ENCODE peak calls at places on chromosome 15, in five cellular contexts. D is WERI-Rb-1, Q is fibroblast of pulmonary artery, B is coronary artery, X is HFF-Myc. C is an unnamed sample.

GRCh38 chr15:89845305-89845893 is 30.7 kb upstream of the ANPEP start:
- DNase-seq in D (no peak), Q (peak), B (no peak), X (peak), C (no peak)

GRCh38 chr15:85044251-85044853 is 62.7 kb downstream of the PDE8A start:
- DNase-seq in D (peak), Q (peak), B (no peak), X (peak), C (no peak)

GRCh38 chr15:90022345-90022744 is 21.2 kb downstream of the ZNF710 start:
- DNase-seq in D (no peak), Q (no peak), B (no peak), X (no peak), C (no peak)

GRCh38 chr15:70835826-70836225 is 18.1 kb downstream of the LARP6 start:
- DNase-seq in D (no peak), Q (no peak), B (no peak), X (no peak), C (no peak)

GRCh38 chr15:44427756-44428724 is 611 bp downstream of the CTDSPL2 start:
- DNase-seq in D (no peak), Q (peak), B (no peak), X (no peak), C (no peak)

GRCh38 chr15:38890194-38890593 is 325.6 kb upstream of the RASGRP1 start:
- DNase-seq in D (no peak), Q (no peak), B (no peak), X (no peak), C (no peak)

GRCh38 chr15:79091204-79091867 is 756 bp upstream of the RASGRF1 start:
- DNase-seq in D (peak), Q (no peak), B (peak), X (no peak), C (peak)

GRCh38 chr15:89999676-90000174 is 1.4 kb upstream of the ZNF710 start:
- DNase-seq in D (peak), Q (no peak), B (no peak), X (no peak), C (no peak)

GRCh38 chr15:33871911-33872760 is 96.2 kb upstream of the CHRM5 start:
- DNase-seq in D (no peak), Q (peak), B (no peak), X (no peak), C (no peak)

GRCh38 chr15:87031545-87032230 is 952.0 kb downstream of the AGBL1 start:
- DNase-seq in D (no peak), Q (no peak), B (no peak), X (no peak), C (no peak)

GRCh38 chr15:50953302-50953701 is 44.8 kb downstream of the AP4E1 start:
- DNase-seq in D (no peak), Q (peak), B (no peak), X (no peak), C (no peak)

GRCh38 chr15:59886476-59886875 is 117.6 kb upstream of the FOXB1 start:
- DNase-seq in D (no peak), Q (no peak), B (no peak), X (no peak), C (no peak)

GRCh38 chr15:84081391-84082168 is 154.0 kb upstream of the GOLGA6L4 start:
- DNase-seq in D (no peak), Q (peak), B (no peak), X (no peak), C (no peak)

GRCh38 chr15:74552761-74553441 is 11.9 kb downstream of the ARID3B start:
- DNase-seq in D (no peak), Q (no peak), B (no peak), X (no peak), C (no peak)

GRCh38 chr15:38652998-38653397 is 88.4 kb upstream of the RASGRP1 start:
- DNase-seq in D (peak), Q (no peak), B (no peak), X (no peak), C (no peak)

GRCh38 chr15:38207591-38207990 is 45.0 kb upstream of the SPRED1 start:
- DNase-seq in D (no peak), Q (no peak), B (no peak), X (no peak), C (no peak)

GRCh38 chr15:50024183-50024795 is 94.7 kb downstream of the ATP8B4 start:
- DNase-seq in D (no peak), Q (no peak), B (no peak), X (peak), C (no peak)

GRCh38 chr15:83396071-83396470 is 51.1 kb upstream of the SH3GL3 start:
- DNase-seq in D (no peak), Q (no peak), B (no peak), X (no peak), C (no peak)

GRCh38 chr15:99704444-99704838 is 28.8 kb downstream of the LYSMD4 start:
- DNase-seq in D (no peak), Q (peak), B (no peak), X (peak), C (no peak)

GRCh38 chr15:83971967-83972366 is 263.6 kb upstream of the GOLGA6L4 start:
- DNase-seq in D (no peak), Q (no peak), B (no peak), X (peak), C (no peak)

GRCh38 chr15:45855907-45856579 is 221.2 kb downstream of the SQOR start:
- DNase-seq in D (no peak), Q (no peak), B (no peak), X (no peak), C (no peak)

GRCh38 chr15:53978248-53978906 is at the start of gene UNC13C:
- DNase-seq in D (peak), Q (no peak), B (no peak), X (no peak), C (peak)

GRCh38 chr15:70245932-70246622 is 148.4 kb upstream of the TLE3 start:
- DNase-seq in D (no peak), Q (peak), B (no peak), X (no peak), C (no peak)

GRCh38 chr15:92244703-92245102 is 149.0 kb upstream of the ST8SIA2 start:
- DNase-seq in D (peak), Q (no peak), B (no peak), X (no peak), C (no peak)

GRCh38 chr15:63490345-63491034 is 13.9 kb upstream of the USP3 start:
- DNase-seq in D (peak), Q (no peak), B (no peak), X (no peak), C (no peak)

GRCh38 chr15:52683585-52683984 is 4.4 kb upstream of the ATOSA start:
- DNase-seq in D (no peak), Q (no peak), B (no peak), X (no peak), C (no peak)

GRCh38 chr15:71572452-71573053 is 237.8 kb upstream of the NR2E3 start:
- DNase-seq in D (no peak), Q (peak), B (no peak), X (no peak), C (no peak)

GRCh38 chr15:63059573-63060216 is 17.1 kb downstream of the TPM1 start:
- DNase-seq in D (no peak), Q (no peak), B (no peak), X (no peak), C (no peak)

GRCh38 chr15:60858511-60859085 is 370.5 kb downstream of the RORA start:
- DNase-seq in D (no peak), Q (no peak), B (no peak), X (no peak), C (no peak)

DNA sequence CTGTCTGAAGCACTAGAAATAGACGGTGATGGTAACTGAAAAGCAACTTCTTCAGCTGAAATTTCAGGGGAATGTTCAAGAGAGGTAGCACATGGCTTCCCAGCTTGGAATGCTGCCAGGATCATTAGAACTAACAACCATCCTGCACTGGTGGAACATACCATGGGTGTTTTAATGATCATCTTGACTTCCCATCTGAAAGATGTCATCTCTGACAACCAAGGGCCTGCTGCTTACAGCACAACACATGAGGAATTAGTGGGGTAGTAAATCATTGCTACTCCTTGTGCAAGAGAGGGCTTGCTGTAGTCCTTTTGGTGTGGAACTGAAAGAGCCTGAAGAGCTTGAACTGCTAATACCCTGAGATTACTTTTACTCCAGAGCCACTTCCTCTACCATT is 853.7 kb downstream of the MCTP2 start:
- DNase-seq in D (no peak), Q (no peak), B (no peak), X (peak), C (no peak)
- TF ChIP-seq CTCF in D (no peak), Q (no peak), B (no peak), X (no peak), C (no peak)

DNA sequence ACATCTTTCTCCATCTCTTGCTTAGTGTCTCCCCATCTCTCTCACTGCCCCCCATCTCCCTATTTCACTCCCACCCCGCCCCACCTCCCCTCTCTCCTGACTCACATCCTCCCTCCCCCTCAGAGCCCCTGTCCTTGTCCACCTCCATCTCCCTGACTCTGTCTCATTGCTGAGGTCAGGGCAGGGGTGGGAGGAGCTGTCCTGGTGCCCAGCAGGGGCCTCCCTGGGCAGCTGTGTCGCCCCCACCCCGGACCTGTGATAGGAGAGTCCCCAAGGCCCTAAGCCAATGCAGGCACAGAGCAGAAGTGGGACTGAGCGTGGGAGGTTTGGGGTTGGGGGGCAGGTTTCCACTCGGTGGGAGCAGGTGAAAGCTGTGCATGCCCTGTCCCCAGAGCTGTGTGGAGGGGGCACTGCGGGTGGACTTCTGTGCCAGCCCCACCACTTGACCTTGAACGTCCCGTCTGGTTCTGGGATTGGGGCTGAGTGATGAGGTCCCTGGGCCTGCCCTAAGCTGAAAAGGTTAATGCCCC is 210.8 kb downstream of the TBC1D2B start:
- DNase-seq in D (no peak), Q (no peak), B (peak), X (no peak), C (no peak)
- TF ChIP-seq CTCF in D (no peak), Q (no peak), B (no peak), X (no peak), C (no peak)

GRCh38 chr15:58077427-58077826 is 11.9 kb upstream of the ALDH1A2 start:
- DNase-seq in D (no peak), Q (peak), B (no peak), X (no peak), C (no peak)
- TF ChIP-seq CTCF in D (peak), Q (peak), B (no peak), X (no peak), C (no peak)

DNA sequence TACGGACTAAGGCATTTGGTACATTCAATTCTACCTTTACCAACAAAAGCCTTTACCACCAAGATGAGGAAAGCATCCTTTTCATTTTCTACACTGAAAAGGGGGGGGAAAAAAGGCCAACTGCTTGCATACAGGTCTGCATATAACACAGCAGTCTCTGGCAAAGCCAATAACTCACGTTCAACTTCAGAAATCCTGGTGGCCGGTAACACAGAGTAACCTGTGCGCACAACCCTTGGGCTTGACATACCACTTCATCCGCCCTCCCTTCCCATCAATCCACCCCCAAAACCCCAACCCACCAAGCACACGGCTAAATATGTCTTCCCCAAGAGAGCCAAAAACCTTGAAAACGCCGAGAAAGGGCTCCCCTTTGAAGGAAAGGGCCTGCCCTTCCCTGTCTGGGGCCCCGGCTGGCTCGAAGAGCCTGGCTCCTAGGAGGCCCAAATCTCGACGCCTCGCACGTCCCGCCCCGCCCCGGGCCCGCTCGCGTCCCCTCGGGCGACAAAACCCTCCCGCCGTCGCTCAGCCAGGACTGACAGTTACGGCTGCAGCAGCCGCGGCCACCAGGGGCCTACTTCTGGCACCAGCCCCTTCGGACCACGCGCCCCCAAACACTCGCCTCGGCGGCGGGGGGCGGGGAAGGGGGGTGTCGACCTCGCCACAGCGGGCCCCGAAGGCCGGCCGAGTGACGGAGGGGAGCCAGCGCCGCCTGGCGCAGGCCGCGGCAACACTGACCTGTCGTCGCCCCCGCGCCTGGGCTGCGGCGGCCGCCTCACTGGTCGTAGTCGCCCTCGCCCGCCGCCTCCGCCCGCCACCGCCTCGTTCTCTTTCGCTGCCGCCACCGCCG is 848 bp downstream of the UBE3A start:
- DNase-seq in D (peak), Q (peak), B (peak), X (no peak), C (peak)
- TF ChIP-seq CTCF in D (peak), Q (peak), B (no peak), X (peak), C (peak)

GRCh38 chr15:35206060-35206675 is 121.1 kb upstream of the NANOGP8 start:
- DNase-seq in D (no peak), Q (peak), B (no peak), X (peak), C (no peak)
- TF ChIP-seq CTCF in D (peak), Q (peak), B (no peak), X (peak), C (peak)

C was measured in mesothelial cell of epicardium.